ENCODE peak calls at places on chromosomes 7 and 10, in ten cellular contexts. U is activated CD8-positive, alpha-beta memory T cell treated with anti-CD3 and anti-CD28 coated beads for 24 hours; R is activated naive CD8-positive, alpha-beta T cell treated with anti-CD3 and anti-CD28 coated beads, Interleukin-2, amount 50 U/mL, for 24 hours; E is GM12865; Y is NCI-H2029; B is ELR; H is fibroblast of the aortic adventitia; C is EH; X is AG04450; F is thoracic aorta. Z is an unnamed sample.

GRCh38 chr7:39758234-39758970 is 135.0 kb downstream of the RALA start:
- DNase-seq in F (no peak), B (no peak), Y (no peak), X (no peak), C (no peak), E (no peak), H (peak), R (no peak), U (no peak), Z (no peak)

GRCh38 chr7:4613855-4614548 is 68.1 kb upstream of the FOXK1 start:
- DNase-seq in E (no peak), R (no peak), C (peak), F (no peak), X (peak), H (peak), B (peak), U (no peak), Y (no peak), Z (peak)

GRCh38 chr7:2647594-2648172 is 15.9 kb downstream of the TTYH3 start:
- DNase-seq in E (no peak), X (no peak), U (no peak), H (no peak), B (no peak), C (no peak), R (no peak), Y (no peak), F (no peak), Z (no peak)

GRCh38 chr7:99562832-99563231 is 4.4 kb downstream of the ZNF655 start:
- DNase-seq in F (no peak), R (peak), X (peak), H (peak), E (no peak), B (peak), C (peak), Y (no peak), U (peak), Z (peak)

GRCh38 chr7:97973206-97973658 is 16.8 kb downstream of the OCM2 start:
- DNase-seq in C (no peak), R (no peak), U (no peak), X (no peak), H (no peak), B (no peak), Y (peak), E (no peak), F (no peak), Z (peak)

GRCh38 chr10:22340362-22341189 is 4.7 kb upstream of the SPAG6 start:
- DNase-seq in X (peak), B (peak), C (peak), F (no peak), Y (peak), U (peak), H (peak), E (peak), R (peak), Z (peak)

GRCh38 chr7:140899883-140900282 is 24.8 kb downstream of the BRAF start:
- DNase-seq in R (no peak), Y (no peak), B (no peak), C (no peak), H (no peak), E (peak), X (no peak), U (no peak), F (no peak), Z (peak)

GRCh38 chr7:18053177-18053928 is 25.7 kb upstream of the PRPS1L1 start:
- DNase-seq in Y (no peak), H (peak), R (no peak), F (no peak), X (no peak), C (no peak), U (no peak), B (peak), E (no peak), Z (no peak)

GRCh38 chr7:108326938-108327337 is 129.3 kb downstream of the NRCAM start:
- DNase-seq in U (no peak), X (no peak), R (no peak), Y (no peak), C (no peak), B (no peak), F (no peak), H (no peak), E (no peak), Z (no peak)

Z was measured in fibroblast of lung.